ENCODE peak calls at places on chromosomes 1 and 21, in ten cellular contexts. P, Z, S, M, X, K, N, T, A and R are unnamed samples.

GRCh38 chr1:59682405-59683080 is 132.2 kb upstream of the HOOK1 start:
- DNase-seq in P (no peak), Z (no peak), S (no peak), M (no peak), X (no peak), K (no peak), N (no peak), T (no peak), A (peak; percentile 74), R (peak; percentile 84)

GRCh38 chr1:9181176-9181906 is 52.4 kb upstream of the GPR157 start:
- DNase-seq in P (peak; percentile 29), Z (peak; percentile 65), S (peak; percentile 83), M (peak; percentile 78), X (peak; percentile 74), K (peak; percentile 82), N (peak; percentile 45), T (peak; percentile 82), A (no peak), R (peak; percentile 59)

GRCh38 chr1:25624155-25624554 is 7.6 kb downstream of the MAN1C1 start:
- DNase-seq in P (no peak), Z (no peak), S (no peak), M (no peak), X (no peak), K (no peak), N (no peak), T (no peak), A (no peak), R (no peak)

GRCh38 chr1:180103819-180104218 is 50.9 kb upstream of the QSOX1 start:
- DNase-seq in P (no peak), Z (no peak), S (no peak), M (no peak), X (no peak), K (no peak), N (no peak), T (no peak), A (no peak), R (no peak)

GRCh38 chr1:22814176-22815042 is 103.8 kb downstream of the EPHB2 start:
- DNase-seq in P (no peak), Z (no peak), S (no peak), M (no peak), X (no peak), K (no peak), N (peak; percentile 46), T (no peak), A (peak; percentile 39), R (no peak)

GRCh38 chr1:201883266-201883665 is 5.4 kb upstream of the SHISA4 start:
- DNase-seq in P (no peak), Z (no peak), S (no peak), M (no peak), X (no peak), K (no peak), N (no peak), T (no peak), A (no peak), R (no peak)

GRCh38 chr1:168179411-168180147 is 817 bp downstream of the TIPRL start:
- DNase-seq in P (no peak), Z (no peak), S (no peak), M (no peak), X (no peak), K (no peak), N (no peak), T (no peak), A (no peak), R (no peak)

GRCh38 chr1:25757846-25758185 is 42.2 kb upstream of the SELENON start:
- DNase-seq in P (no peak), Z (no peak), S (no peak), M (no peak), X (no peak), K (no peak), N (no peak), T (no peak), A (no peak), R (peak; percentile 47)

GRCh38 chr1:228471762-228472398 is 15.3 kb upstream of the RNF187 start:
- DNase-seq in P (no peak), Z (no peak), S (no peak), M (peak; percentile 22), X (no peak), K (no peak), N (no peak), T (no peak), A (no peak), R (no peak)

GRCh38 chr21:44694776-44695175 is 2.2 kb upstream of the KRTAP10-12 start:
- DNase-seq in P (no peak), Z (no peak), S (no peak), M (no peak), X (no peak), K (no peak), N (no peak), T (no peak), A (no peak), R (no peak)

GRCh38 chr1:48674641-48675040 is 102.0 kb downstream of the BEND5 start:
- DNase-seq in P (no peak), Z (no peak), S (no peak), M (no peak), X (no peak), K (no peak), N (no peak), T (no peak), A (peak; percentile 34), R (no peak)

GRCh38 chr1:185066181-185066580 is 20.8 kb downstream of the RNF2 start:
- DNase-seq in P (no peak), Z (no peak), S (no peak), M (no peak), X (no peak), K (no peak), N (no peak), T (no peak), A (no peak), R (no peak)

GRCh38 chr1:31238986-31239613 is 587 bp downstream of the NKAIN1 start:
- DNase-seq in P (no peak), Z (no peak), S (peak; percentile 50), M (peak; percentile 17), X (no peak), K (peak; percentile 66), N (peak; percentile 51), T (no peak), A (no peak), R (peak; percentile 67)

GRCh38 chr21:41653944-41654625 is 112.8 kb downstream of the RIPK4 start:
- DNase-seq in P (no peak), Z (no peak), S (peak; percentile 5), M (peak; percentile 92), X (no peak), K (no peak), N (no peak), T (no peak), A (no peak), R (no peak)

GRCh38 chr1:111174070-111174469 is 26.4 kb downstream of the DENND2D start:
- DNase-seq in P (no peak), Z (no peak), S (no peak), M (no peak), X (no peak), K (no peak), N (no peak), T (no peak), A (no peak), R (no peak)

GRCh38 chr1:221993444-221993948 is 251.6 kb upstream of the DUSP10 start:
- DNase-seq in P (no peak), Z (no peak), S (no peak), M (no peak), X (no peak), K (no peak), N (no peak), T (no peak), A (no peak), R (no peak)

GRCh38 chr1:221992427-221992826 is 250.5 kb upstream of the DUSP10 start:
- DNase-seq in P (no peak), Z (no peak), S (no peak), M (no peak), X (no peak), K (no peak), N (no peak), T (no peak), A (no peak), R (no peak)

GRCh38 chr1:221994274-221994698 is 252.4 kb upstream of the DUSP10 start:
- DNase-seq in P (no peak), Z (no peak), S (no peak), M (no peak), X (no peak), K (no peak), N (no peak), T (no peak), A (no peak), R (no peak)

GRCh38 chr1:221998186-221998612 is 256.3 kb upstream of the DUSP10 start:
- DNase-seq in P (no peak), Z (no peak), S (no peak), M (peak; percentile 60), X (no peak), K (no peak), N (no peak), T (no peak), A (no peak), R (no peak)

DNA sequence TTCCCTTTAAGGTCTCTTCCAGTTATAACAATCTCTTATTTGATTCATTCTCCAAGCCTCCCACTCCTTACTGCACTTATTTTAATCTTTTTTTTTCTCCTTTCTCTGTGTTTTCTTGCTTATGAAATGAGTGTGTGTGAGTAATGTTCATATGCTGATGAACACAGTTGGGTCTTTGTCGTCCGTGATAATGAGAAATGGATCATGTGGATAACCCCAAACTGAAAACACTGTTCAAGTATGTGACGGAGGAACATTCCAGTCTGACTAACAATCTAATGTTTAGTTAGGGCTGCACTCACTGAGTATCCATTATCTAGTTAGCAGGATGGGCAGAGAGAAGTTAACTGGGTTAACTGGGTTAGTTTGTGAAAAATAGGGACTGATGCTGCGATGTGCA is 253.1 kb upstream of the DUSP10 start:
- DNase-seq in P (no peak), Z (no peak), S (no peak), M (peak; percentile 31), X (no peak), K (no peak), N (no peak), T (no peak), A (peak; percentile 71), R (no peak)
- H3K4me3 ChIP-seq in P (no peak overlapping the region), Z (no peak overlapping the region), S (no peak overlapping the region), M (no peak overlapping the region), X (no peak overlapping the region), K (no peak overlapping the region), N (no peak overlapping the region), T (no peak overlapping the region), A (no peak overlapping the region), R (no peak overlapping the region)

GRCh38 chr1:205449750-205450443 is 5.9 kb downstream of the BLACAT1 start:
- DNase-seq in P (no peak), Z (no peak), S (peak; percentile 92), M (no peak), X (peak; percentile 48), K (peak; percentile 87), N (no peak), T (no peak), A (no peak), R (peak; percentile 87)
- H3K4me3 ChIP-seq in P (no peak overlapping the region), Z (no peak overlapping the region), S (no peak overlapping the region), M (no peak overlapping the region), X (no peak overlapping the region), K (no peak overlapping the region), N (no peak overlapping the region), T (no peak overlapping the region), A (no peak overlapping the region), R (peak overlapping the region; percentile 64)

GRCh38 chr1:208203127-208203847 is 40.9 kb downstream of the PLXNA2 start:
- DNase-seq in P (no peak), Z (no peak), S (peak; percentile 79), M (peak; percentile 94), X (peak; percentile 81), K (no peak), N (no peak), T (peak; percentile 71), A (no peak), R (peak; percentile 40)
- H3K4me3 ChIP-seq in P (no peak overlapping the region), Z (no peak overlapping the region), S (no peak overlapping the region), M (peak overlapping the region; percentile 15), X (no peak overlapping the region), K (no peak overlapping the region), N (no peak overlapping the region), T (no peak overlapping the region), A (no peak overlapping the region), R (no peak overlapping the region)

GRCh38 chr1:151144474-151145157 is 1.8 kb downstream of the SEMA6C start:
- DNase-seq in P (no peak), Z (no peak), S (no peak), M (no peak), X (no peak), K (peak; percentile 55), N (no peak), T (no peak), A (no peak), R (no peak)
- H3K4me3 ChIP-seq in P (no peak overlapping the region), Z (no peak overlapping the region), S (no peak overlapping the region), M (no peak overlapping the region), X (peak overlapping the region; percentile 86), K (peak overlapping the region; percentile 73), N (no peak overlapping the region), T (peak overlapping the region; percentile 92), A (no peak overlapping the region), R (peak overlapping the region; percentile 65)